ENCODE peak calls at places on chromosomes 4 and X, in six cellular contexts. S is thyroid gland, T is HCT116, J is upper lobe of left lung, D is sigmoid colon, Y is PC-3. G is an unnamed sample.

GRCh38 chr4:10123227-10124101 is 6.9 kb upstream of the WDR1 start:
- DNase-seq in S (peak), D (no peak), Y (no peak), T (no peak), J (no peak), G (no peak)

GRCh38 chrX:102995316-102995715 is 58.2 kb downstream of the RAB40AL start:
- DNase-seq in J (no peak), T (no peak), D (no peak), Y (no peak), S (no peak), G (no peak)

GRCh38 chrX:143581260-143581659 is 54.6 kb downstream of the SLITRK4 start:
- DNase-seq in Y (no peak), T (no peak), D (no peak), J (no peak), S (no peak), G (no peak)

GRCh38 chr4:41990029-41990382 is 324 bp upstream of the SLC30A9 start:
- DNase-seq in D (no peak), T (no peak), Y (no peak), S (no peak), J (no peak), G (no peak)

GRCh38 chrX:49058794-49059193 is at the start of gene CCDC120:
- DNase-seq in S (peak), D (no peak), J (no peak), T (no peak), Y (peak), G (no peak)

GRCh38 chrX:71315917-71316316 is 14.4 kb downstream of the ITGB1BP2 start:
- DNase-seq in T (no peak), S (no peak), Y (no peak), J (no peak), D (no peak), G (no peak)

GRCh38 chr4:107824367-107825071 is at the start of gene SGMS2:
- DNase-seq in T (peak), J (peak), Y (peak), S (peak), D (peak), G (peak)

GRCh38 chrX:136166221-136166855 is 19.0 kb downstream of the FHL1 start:
- DNase-seq in T (no peak), S (no peak), Y (peak), J (no peak), D (peak), G (no peak)

DNA sequence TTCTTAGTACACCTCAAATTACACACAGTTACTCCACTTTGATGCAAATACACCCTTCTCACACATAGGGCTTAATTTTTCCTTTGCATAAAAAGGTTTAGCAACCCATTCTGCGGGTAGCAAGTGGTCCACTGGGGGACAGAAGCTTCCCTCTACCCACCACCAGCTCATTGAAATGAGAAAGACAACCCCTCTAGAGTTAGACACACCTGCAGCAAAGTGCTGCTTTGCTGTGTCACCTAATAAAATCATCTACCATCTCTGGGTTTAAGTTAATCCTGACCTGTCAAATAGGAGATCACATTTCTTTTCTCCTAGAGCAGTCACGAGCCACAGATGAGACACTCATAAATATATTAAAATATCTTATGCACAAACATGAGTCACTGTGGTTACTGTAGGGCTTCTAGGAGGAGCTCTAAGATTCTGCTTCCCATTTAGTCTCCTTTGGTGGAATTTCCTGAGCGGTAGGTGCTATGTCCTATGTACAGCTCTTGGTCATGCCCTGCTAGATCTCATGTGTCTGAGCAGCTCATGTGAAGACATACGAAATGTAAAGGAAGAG is 11.9 kb downstream of the BMX start:
- DNase-seq in T (no peak), D (no peak), S (no peak), Y (peak), J (no peak), G (no peak)
- H3K27ac ChIP-seq in T (no peak), D (no peak), S (no peak), Y (no peak), J (no peak), G (no peak)

GRCh38 chr4:13859423-13859822 is 231.9 kb upstream of the BOD1L1 start:
- DNase-seq in S (no peak), T (no peak), Y (peak), J (no peak), D (no peak), G (no peak)

GRCh38 chr4:13860126-13860525 is 232.6 kb upstream of the BOD1L1 start:
- DNase-seq in Y (peak), T (no peak), D (no peak), J (no peak), S (no peak), G (no peak)

GRCh38 chr4:13857800-13858199 is 230.3 kb upstream of the BOD1L1 start:
- DNase-seq in D (no peak), Y (no peak), T (no peak), J (no peak), S (no peak), G (no peak)

GRCh38 chr4:13857397-13857796 is 229.9 kb upstream of the BOD1L1 start:
- DNase-seq in T (no peak), Y (no peak), D (no peak), J (no peak), S (no peak), G (no peak)

GRCh38 chr4:13856387-13856786 is 228.9 kb upstream of the BOD1L1 start:
- DNase-seq in S (no peak), J (no peak), D (no peak), T (no peak), Y (no peak), G (no peak)
- H3K27ac ChIP-seq in S (no peak), J (no peak), D (no peak), T (no peak), Y (no peak), G (no peak)

DNA sequence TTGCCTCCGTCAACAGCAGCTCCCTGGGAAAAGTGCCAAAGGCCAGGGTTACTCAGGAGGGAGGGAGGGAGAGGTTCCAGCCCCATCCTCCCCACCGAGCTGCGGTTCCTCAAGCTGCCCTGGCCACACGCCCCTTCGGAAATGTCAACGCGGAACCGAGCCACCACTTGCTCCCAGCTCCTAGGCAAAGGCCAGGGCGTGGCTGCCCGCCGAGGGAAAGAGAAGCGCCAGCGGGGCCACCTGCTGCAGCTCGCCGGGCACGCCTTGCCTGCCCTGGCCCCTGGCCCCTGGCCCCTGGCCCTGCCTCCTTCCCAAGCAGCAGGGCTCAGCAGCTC is 15.3 kb downstream of the SLC6A8 start:
- DNase-seq in T (no peak), S (no peak), D (peak), Y (peak), J (peak), G (no peak)
- H3K27ac ChIP-seq in T (no peak), S (no peak), D (peak), Y (no peak), J (no peak), G (no peak)

DNA sequence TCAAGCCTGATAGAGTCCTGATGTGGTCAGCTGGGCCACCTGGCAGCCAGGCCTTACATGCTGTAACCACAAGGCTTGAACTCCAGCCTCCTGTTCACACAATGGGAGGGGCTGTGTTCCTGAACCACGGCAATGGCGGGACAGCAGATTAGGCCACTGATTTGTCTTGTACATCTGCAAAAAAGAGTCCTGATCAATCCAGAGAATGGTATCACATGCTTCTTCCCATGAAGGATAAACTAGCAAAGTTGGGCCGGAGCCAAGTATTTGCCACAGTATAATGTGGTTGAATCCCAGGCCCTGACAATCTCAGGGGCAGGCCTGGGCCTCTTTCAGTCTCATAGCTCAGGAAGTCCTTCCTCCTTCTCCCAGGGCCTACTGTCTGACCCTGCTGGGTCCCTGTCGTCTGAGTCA is 2182.5 kb upstream of the AGA start:
- DNase-seq in J (no peak), Y (peak), S (no peak), D (no peak), T (no peak), G (no peak)
- H3K27ac ChIP-seq in J (no peak), Y (peak), S (no peak), D (no peak), T (no peak), G (no peak)

GRCh38 chr4:176584031-176584430 is 208.7 kb downstream of the VEGFC start:
- DNase-seq in T (no peak), J (no peak), Y (no peak), S (no peak), D (no peak), G (no peak)
- H3K27ac ChIP-seq in T (no peak), J (no peak), Y (no peak), S (no peak), D (no peak), G (no peak)

GRCh38 chr4:90024519-90024918 is 102.7 kb upstream of the CCSER1 start:
- DNase-seq in T (no peak), Y (no peak), D (no peak), S (no peak), J (no peak), G (no peak)

GRCh38 chr4:90028460-90028859 is 98.7 kb upstream of the CCSER1 start:
- DNase-seq in S (no peak), J (no peak), D (no peak), T (no peak), Y (no peak), G (no peak)

GRCh38 chr4:90027565-90027964 is 99.6 kb upstream of the CCSER1 start:
- DNase-seq in Y (no peak), S (no peak), J (no peak), T (no peak), D (no peak), G (no peak)

GRCh38 chr4:90030202-90030601 is 97.0 kb upstream of the CCSER1 start:
- DNase-seq in J (no peak), S (no peak), T (no peak), Y (no peak), D (no peak), G (no peak)

DNA sequence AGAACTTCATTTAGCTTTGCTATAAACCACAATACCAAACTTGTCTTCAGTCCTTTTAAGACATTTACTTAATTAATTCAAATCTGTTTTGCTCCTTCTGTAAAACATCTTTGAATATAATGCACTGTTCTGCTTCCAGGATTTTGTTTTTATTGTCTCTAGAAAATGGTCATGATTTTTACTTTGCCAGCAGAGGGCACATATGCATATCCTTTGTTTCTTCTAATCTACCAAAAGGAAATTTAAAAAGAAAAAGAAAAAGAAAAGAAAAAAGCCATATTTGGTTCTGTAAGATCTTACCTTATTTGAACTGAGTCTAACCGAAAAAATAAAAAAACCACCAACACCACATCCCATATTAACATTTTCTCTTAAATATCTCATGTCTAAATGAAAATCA is 101.9 kb upstream of the CCSER1 start:
- DNase-seq in T (peak), Y (peak), D (no peak), S (no peak), J (no peak), G (no peak)
- H3K27ac ChIP-seq in T (no peak), Y (no peak), D (no peak), S (no peak), J (no peak), G (no peak)

DNA sequence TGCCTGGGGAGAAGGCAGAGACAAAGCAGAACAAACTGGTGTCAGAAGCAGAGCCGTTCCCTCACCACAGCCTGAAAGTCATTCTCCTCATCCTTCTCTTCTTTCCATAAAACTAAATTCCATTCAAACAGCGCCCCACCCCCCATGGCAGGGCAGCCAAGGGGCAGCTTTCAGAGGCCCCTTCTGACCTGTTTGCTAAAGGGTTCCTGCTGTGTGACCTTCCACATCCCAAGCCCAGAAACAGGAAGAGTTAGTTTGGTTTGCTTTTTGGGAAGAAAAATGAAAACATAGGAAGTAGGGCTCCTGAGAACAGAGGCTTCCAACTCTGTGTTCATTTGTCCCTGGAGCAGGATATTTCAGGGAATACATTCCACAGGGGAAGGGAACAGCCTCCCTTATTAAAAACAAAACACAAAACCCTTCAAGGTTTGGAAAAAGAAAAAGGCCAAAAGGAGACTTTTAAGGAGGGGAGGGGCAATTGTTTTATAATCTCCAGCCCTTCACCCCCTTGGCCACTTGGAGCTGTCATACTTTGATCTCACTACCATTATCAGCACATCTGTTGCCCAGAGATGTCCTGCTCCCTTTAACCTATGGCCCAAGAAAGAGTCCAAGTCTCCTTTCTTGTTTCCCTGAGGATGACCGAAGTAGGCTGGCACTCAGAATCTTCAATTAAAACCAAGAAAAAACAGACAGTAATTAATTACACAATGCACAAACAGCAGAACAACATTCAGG is 25.3 kb downstream of the STARD8 start:
- DNase-seq in Y (no peak), D (peak), S (peak), J (no peak), T (no peak), G (no peak)
- H3K27ac ChIP-seq in Y (no peak), D (peak), S (no peak), J (peak), T (no peak), G (no peak)

GRCh38 chr4:150002561-150002960 is 75.7 kb upstream of the DCLK2 start:
- DNase-seq in Y (peak), S (peak), J (no peak), T (no peak), D (no peak), G (no peak)
- H3K27ac ChIP-seq in Y (no peak), S (no peak), J (no peak), T (no peak), D (peak), G (peak)

DNA sequence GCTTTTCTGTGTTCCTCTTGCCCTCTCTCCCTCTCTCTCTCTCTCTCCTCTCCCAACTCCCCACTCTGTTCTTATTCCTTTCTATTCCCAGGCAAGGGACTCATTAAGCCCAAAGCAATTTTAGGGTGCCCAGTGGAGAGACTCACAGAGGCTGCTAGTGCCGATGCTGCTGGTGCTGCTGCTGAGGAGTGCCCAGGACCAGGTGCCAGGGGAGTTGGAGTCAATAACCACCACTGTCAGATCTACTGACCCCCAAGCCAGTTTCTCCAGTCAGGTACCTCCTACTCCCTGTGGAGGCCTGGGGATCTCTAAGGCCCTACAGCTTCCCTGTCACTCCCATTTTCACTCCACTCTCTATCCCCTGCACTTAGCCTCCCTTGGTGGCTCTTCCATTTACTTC is 54.2 kb upstream of the LAS1L start:
- DNase-seq in T (no peak), J (no peak), D (no peak), Y (no peak), S (no peak), G (no peak)
- H3K27ac ChIP-seq in T (no peak), J (peak), D (peak), Y (no peak), S (no peak), G (peak)